ENCODE peak calls at places on chromosomes 5 and 9, in eight cellular contexts. One of them, this sample, is unnamed.

GRCh38 chr5:177389368-177390169 is 5.3 kb downstream of the SLC34A1 start:
- DNase-seq in upper lobe of right lung: no peak
- DNase-seq in right lobe of liver: no peak
- DNase-seq in fibroblast of lung: peak; percentile 95
- DNase-seq in dorsolateral prefrontal cortex: no peak
- DNase-seq in skeletal muscle cell: peak; percentile 75
- DNase-seq in cardiac fibroblast: peak; percentile 93
- DNase-seq in tibial artery: no peak
- DNase-seq in this sample: no peak

GRCh38 chr5:29379619-29380018 is 1813.9 kb upstream of the CDH6 start:
- DNase-seq in right lobe of liver: no peak
- DNase-seq in tibial artery: no peak
- DNase-seq in fibroblast of lung: no peak
- DNase-seq in upper lobe of right lung: no peak
- DNase-seq in cardiac fibroblast: no peak
- DNase-seq in dorsolateral prefrontal cortex: no peak
- DNase-seq in skeletal muscle cell: no peak
- DNase-seq in this sample: no peak

GRCh38 chr9:127136880-127137639 is 14.6 kb upstream of the ANGPTL2 start:
- DNase-seq in cardiac fibroblast: no peak
- DNase-seq in fibroblast of lung: no peak
- DNase-seq in right lobe of liver: no peak
- DNase-seq in dorsolateral prefrontal cortex: no peak
- DNase-seq in upper lobe of right lung: no peak
- DNase-seq in tibial artery: no peak
- DNase-seq in skeletal muscle cell: no peak
- DNase-seq in this sample: no peak

GRCh38 chr9:18126776-18127175 is 347.2 kb upstream of the ADAMTSL1 start:
- DNase-seq in cardiac fibroblast: no peak
- DNase-seq in fibroblast of lung: no peak
- DNase-seq in skeletal muscle cell: no peak
- DNase-seq in dorsolateral prefrontal cortex: no peak
- DNase-seq in tibial artery: no peak
- DNase-seq in right lobe of liver: no peak
- DNase-seq in upper lobe of right lung: no peak
- DNase-seq in this sample: no peak

GRCh38 chr5:155021858-155022257 is 8.3 kb downstream of the KIF4B start:
- DNase-seq in dorsolateral prefrontal cortex: no peak
- DNase-seq in upper lobe of right lung: no peak
- DNase-seq in cardiac fibroblast: no peak
- DNase-seq in right lobe of liver: no peak
- DNase-seq in skeletal muscle cell: no peak
- DNase-seq in fibroblast of lung: no peak
- DNase-seq in tibial artery: no peak
- DNase-seq in this sample: no peak

GRCh38 chr9:4740623-4741364 is at the start of gene AK3:
- DNase-seq in fibroblast of lung: peak; percentile 86
- DNase-seq in dorsolateral prefrontal cortex: peak; percentile 92
- DNase-seq in tibial artery: peak; percentile 85
- DNase-seq in cardiac fibroblast: peak; percentile 75
- DNase-seq in upper lobe of right lung: peak; percentile 94
- DNase-seq in skeletal muscle cell: peak; percentile 49
- DNase-seq in right lobe of liver: peak; percentile 92
- DNase-seq in this sample: peak; percentile 93

GRCh38 chr5:176441921-176442323 is 6.3 kb upstream of the FAF2 start:
- DNase-seq in upper lobe of right lung: no peak
- DNase-seq in skeletal muscle cell: peak; percentile 16
- DNase-seq in fibroblast of lung: peak; percentile 12
- DNase-seq in dorsolateral prefrontal cortex: no peak
- DNase-seq in cardiac fibroblast: peak; percentile 63
- DNase-seq in right lobe of liver: no peak
- DNase-seq in tibial artery: no peak
- DNase-seq in this sample: no peak

GRCh38 chr5:54173251-54173650 is 137.1 kb downstream of the ARL15 start:
- DNase-seq in fibroblast of lung: no peak
- DNase-seq in dorsolateral prefrontal cortex: no peak
- DNase-seq in upper lobe of right lung: no peak
- DNase-seq in right lobe of liver: no peak
- DNase-seq in skeletal muscle cell: no peak
- DNase-seq in tibial artery: no peak
- DNase-seq in cardiac fibroblast: no peak
- DNase-seq in this sample: no peak

GRCh38 chr9:134565316-134565915 is 76.2 kb upstream of the COL5A1 start:
- DNase-seq in skeletal muscle cell: no peak
- DNase-seq in dorsolateral prefrontal cortex: peak; percentile 9
- DNase-seq in right lobe of liver: no peak
- DNase-seq in tibial artery: no peak
- DNase-seq in fibroblast of lung: no peak
- DNase-seq in upper lobe of right lung: peak; percentile 7
- DNase-seq in cardiac fibroblast: no peak
- DNase-seq in this sample: no peak

GRCh38 chr9:134564431-134565170 is 77.0 kb upstream of the COL5A1 start:
- DNase-seq in tibial artery: no peak
- DNase-seq in cardiac fibroblast: peak; percentile 66
- DNase-seq in right lobe of liver: peak; percentile 1
- DNase-seq in upper lobe of right lung: peak; percentile 10
- DNase-seq in fibroblast of lung: peak; percentile 94
- DNase-seq in dorsolateral prefrontal cortex: peak; percentile 20
- DNase-seq in skeletal muscle cell: peak; percentile 58
- DNase-seq in this sample: no peak

GRCh38 chr9:134566936-134567335 is 74.7 kb upstream of the COL5A1 start:
- DNase-seq in skeletal muscle cell: no peak
- DNase-seq in dorsolateral prefrontal cortex: peak; percentile 4
- DNase-seq in tibial artery: no peak
- DNase-seq in upper lobe of right lung: peak; percentile 27
- DNase-seq in cardiac fibroblast: no peak
- DNase-seq in fibroblast of lung: no peak
- DNase-seq in right lobe of liver: peak; percentile 1
- DNase-seq in this sample: no peak

GRCh38 chr9:134568116-134568515 is 73.5 kb upstream of the COL5A1 start:
- DNase-seq in right lobe of liver: peak; percentile 15
- DNase-seq in cardiac fibroblast: no peak
- DNase-seq in skeletal muscle cell: no peak
- DNase-seq in upper lobe of right lung: peak; percentile 51
- DNase-seq in fibroblast of lung: no peak
- DNase-seq in dorsolateral prefrontal cortex: peak; percentile 14
- DNase-seq in tibial artery: no peak
- DNase-seq in this sample: peak; percentile 12

GRCh38 chr9:134566196-134566822 is 75.3 kb upstream of the COL5A1 start:
- DNase-seq in dorsolateral prefrontal cortex: peak; percentile 21
- DNase-seq in fibroblast of lung: no peak
- DNase-seq in upper lobe of right lung: peak; percentile 46
- DNase-seq in right lobe of liver: peak; percentile 2
- DNase-seq in skeletal muscle cell: no peak
- DNase-seq in tibial artery: no peak
- DNase-seq in cardiac fibroblast: no peak
- DNase-seq in this sample: no peak
- H3K4me3 ChIP-seq in dorsolateral prefrontal cortex: no peak overlapping the region
- H3K4me3 ChIP-seq in fibroblast of lung: no peak overlapping the region
- H3K4me3 ChIP-seq in upper lobe of right lung: no peak overlapping the region
- H3K4me3 ChIP-seq in right lobe of liver: no peak overlapping the region
- H3K4me3 ChIP-seq in skeletal muscle cell: no peak overlapping the region
- H3K4me3 ChIP-seq in tibial artery: no peak overlapping the region
- H3K4me3 ChIP-seq in cardiac fibroblast: no peak overlapping the region
- H3K4me3 ChIP-seq in this sample: no peak overlapping the region

DNA sequence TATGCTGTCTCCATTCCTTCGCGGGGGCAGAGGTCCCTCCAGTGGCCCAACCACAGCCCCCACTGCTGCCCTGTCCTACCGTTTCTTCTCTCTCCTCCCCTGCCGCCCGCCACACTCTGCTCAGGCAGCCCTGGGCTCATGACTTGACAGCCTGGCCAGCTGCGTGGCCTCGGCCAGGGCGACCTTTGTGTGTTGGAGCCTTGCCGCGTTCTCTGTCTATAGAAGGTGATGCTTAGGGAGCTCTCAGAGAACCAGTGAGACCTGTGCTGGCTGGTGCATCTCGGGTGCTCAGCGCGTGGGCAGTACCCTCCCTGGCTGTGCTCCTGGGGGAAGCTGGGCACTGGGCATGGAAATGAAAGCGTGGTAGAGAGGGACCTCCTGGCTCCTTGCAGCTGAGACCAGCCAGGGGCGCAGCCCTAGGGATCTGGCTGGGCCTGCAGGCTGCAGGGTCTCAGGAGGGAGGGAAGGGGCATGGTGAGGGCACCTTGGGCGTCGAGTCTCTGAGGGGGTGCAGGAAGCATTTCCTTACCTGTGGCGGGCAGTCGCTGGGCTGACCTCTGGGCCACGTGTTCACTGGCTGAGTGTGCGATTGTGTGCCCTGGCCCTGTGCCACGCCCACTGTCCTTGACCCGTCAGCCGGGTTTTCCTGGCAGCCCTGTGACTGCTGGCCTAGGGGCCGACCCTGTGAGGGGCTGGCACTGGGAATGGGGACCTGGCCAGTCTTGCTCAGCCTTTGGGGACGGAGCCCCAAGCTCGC is 50.3 kb downstream of the RXRA start:
- DNase-seq in right lobe of liver: peak; percentile 88
- DNase-seq in upper lobe of right lung: no peak
- DNase-seq in cardiac fibroblast: no peak
- DNase-seq in tibial artery: no peak
- DNase-seq in dorsolateral prefrontal cortex: no peak
- DNase-seq in skeletal muscle cell: no peak
- DNase-seq in fibroblast of lung: no peak
- DNase-seq in this sample: no peak
- H3K4me3 ChIP-seq in right lobe of liver: peak overlapping the region; percentile 25
- H3K4me3 ChIP-seq in upper lobe of right lung: no peak overlapping the region
- H3K4me3 ChIP-seq in cardiac fibroblast: no peak overlapping the region
- H3K4me3 ChIP-seq in tibial artery: no peak overlapping the region
- H3K4me3 ChIP-seq in dorsolateral prefrontal cortex: peak overlapping the region; percentile 24
- H3K4me3 ChIP-seq in skeletal muscle cell: no peak overlapping the region
- H3K4me3 ChIP-seq in fibroblast of lung: no peak overlapping the region
- H3K4me3 ChIP-seq in this sample: peak overlapping the region; percentile 40

GRCh38 chr9:33524431-33524947 is 438 bp downstream of the ANKRD18B start:
- DNase-seq in right lobe of liver: no peak
- DNase-seq in dorsolateral prefrontal cortex: no peak
- DNase-seq in upper lobe of right lung: no peak
- DNase-seq in fibroblast of lung: no peak
- DNase-seq in cardiac fibroblast: peak; percentile 2
- DNase-seq in tibial artery: no peak
- DNase-seq in skeletal muscle cell: no peak
- DNase-seq in this sample: no peak
- H3K4me3 ChIP-seq in right lobe of liver: peak overlapping the region; percentile 9
- H3K4me3 ChIP-seq in dorsolateral prefrontal cortex: peak overlapping the region; percentile 42
- H3K4me3 ChIP-seq in upper lobe of right lung: peak overlapping the region; percentile 16
- H3K4me3 ChIP-seq in fibroblast of lung: peak overlapping the region; percentile 51
- H3K4me3 ChIP-seq in cardiac fibroblast: peak overlapping the region; percentile 51
- H3K4me3 ChIP-seq in tibial artery: peak overlapping the region; percentile 33
- H3K4me3 ChIP-seq in skeletal muscle cell: peak overlapping the region; percentile 66
- H3K4me3 ChIP-seq in this sample: peak overlapping the region; percentile 29

GRCh38 chr5:132640613-132641012 is 17.4 kb upstream of the IL13 start:
- DNase-seq in fibroblast of lung: no peak
- DNase-seq in cardiac fibroblast: no peak
- DNase-seq in upper lobe of right lung: no peak
- DNase-seq in dorsolateral prefrontal cortex: no peak
- DNase-seq in right lobe of liver: no peak
- DNase-seq in skeletal muscle cell: no peak
- DNase-seq in tibial artery: no peak
- DNase-seq in this sample: no peak

GRCh38 chr5:132635873-132636272 is 22.1 kb upstream of the IL13 start:
- DNase-seq in dorsolateral prefrontal cortex: no peak
- DNase-seq in fibroblast of lung: no peak
- DNase-seq in right lobe of liver: no peak
- DNase-seq in skeletal muscle cell: no peak
- DNase-seq in tibial artery: no peak
- DNase-seq in upper lobe of right lung: no peak
- DNase-seq in cardiac fibroblast: no peak
- DNase-seq in this sample: no peak

GRCh38 chr5:132641841-132642240 is 16.1 kb upstream of the IL13 start:
- DNase-seq in fibroblast of lung: no peak
- DNase-seq in cardiac fibroblast: no peak
- DNase-seq in skeletal muscle cell: no peak
- DNase-seq in dorsolateral prefrontal cortex: no peak
- DNase-seq in right lobe of liver: no peak
- DNase-seq in tibial artery: no peak
- DNase-seq in upper lobe of right lung: no peak
- DNase-seq in this sample: no peak

GRCh38 chr5:132641241-132641723 is 16.7 kb upstream of the IL13 start:
- DNase-seq in right lobe of liver: no peak
- DNase-seq in cardiac fibroblast: no peak
- DNase-seq in tibial artery: no peak
- DNase-seq in fibroblast of lung: no peak
- DNase-seq in upper lobe of right lung: no peak
- DNase-seq in dorsolateral prefrontal cortex: no peak
- DNase-seq in skeletal muscle cell: no peak
- DNase-seq in this sample: no peak

GRCh38 chr5:132639706-132640130 is 18.3 kb upstream of the IL13 start:
- DNase-seq in cardiac fibroblast: no peak
- DNase-seq in right lobe of liver: no peak
- DNase-seq in dorsolateral prefrontal cortex: no peak
- DNase-seq in fibroblast of lung: no peak
- DNase-seq in tibial artery: no peak
- DNase-seq in skeletal muscle cell: no peak
- DNase-seq in upper lobe of right lung: no peak
- DNase-seq in this sample: no peak
- H3K4me3 ChIP-seq in cardiac fibroblast: no peak overlapping the region
- H3K4me3 ChIP-seq in right lobe of liver: no peak overlapping the region
- H3K4me3 ChIP-seq in dorsolateral prefrontal cortex: no peak overlapping the region
- H3K4me3 ChIP-seq in fibroblast of lung: no peak overlapping the region
- H3K4me3 ChIP-seq in tibial artery: no peak overlapping the region
- H3K4me3 ChIP-seq in skeletal muscle cell: no peak overlapping the region
- H3K4me3 ChIP-seq in upper lobe of right lung: no peak overlapping the region
- H3K4me3 ChIP-seq in this sample: no peak overlapping the region

DNA sequence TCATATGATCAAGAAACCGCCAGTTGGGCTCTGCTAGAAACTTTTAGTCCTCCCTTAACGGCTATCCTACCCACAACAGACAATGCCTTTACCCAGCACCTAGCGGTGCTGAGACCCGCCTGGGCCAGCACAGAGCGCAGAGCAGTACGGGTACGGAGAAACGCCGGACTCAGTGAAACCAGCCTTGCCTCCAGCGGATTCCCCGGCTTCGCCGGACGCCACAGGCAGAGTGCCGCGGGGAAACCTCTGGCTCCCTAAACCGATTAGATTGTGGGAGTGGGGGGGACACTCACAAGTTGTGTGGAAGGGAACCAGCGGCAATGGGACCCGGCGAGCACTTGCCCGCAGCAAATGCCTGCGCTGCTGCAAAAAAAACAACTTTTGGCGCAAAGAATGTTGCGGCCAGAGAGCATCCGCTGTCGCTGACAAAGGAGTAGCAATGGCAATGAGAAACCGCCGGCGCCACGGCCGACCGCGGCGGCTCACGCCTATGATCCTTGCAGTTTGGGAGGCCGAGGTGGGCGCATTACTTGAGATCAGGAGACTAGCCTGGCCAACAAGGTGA is 88.2 kb downstream of the ANXA2R start:
- DNase-seq in cardiac fibroblast: peak; percentile 55
- DNase-seq in tibial artery: no peak
- DNase-seq in fibroblast of lung: peak; percentile 57
- DNase-seq in right lobe of liver: no peak
- DNase-seq in upper lobe of right lung: no peak
- DNase-seq in dorsolateral prefrontal cortex: no peak
- DNase-seq in skeletal muscle cell: no peak
- DNase-seq in this sample: peak; percentile 63
- H3K4me3 ChIP-seq in cardiac fibroblast: peak overlapping the region; percentile 50
- H3K4me3 ChIP-seq in tibial artery: peak overlapping the region; percentile 56
- H3K4me3 ChIP-seq in fibroblast of lung: peak overlapping the region; percentile 54
- H3K4me3 ChIP-seq in right lobe of liver: peak overlapping the region; percentile 28
- H3K4me3 ChIP-seq in upper lobe of right lung: peak overlapping the region; percentile 56
- H3K4me3 ChIP-seq in dorsolateral prefrontal cortex: peak overlapping the region; percentile 41
- H3K4me3 ChIP-seq in skeletal muscle cell: peak overlapping the region; percentile 58
- H3K4me3 ChIP-seq in this sample: peak overlapping the region; percentile 56

This sample was measured in lower lobe of right lung.